ENCODE peak calls at places on chromosomes 16 and 17, in ten cellular contexts. One of them, this sample, is unnamed.

GRCh38 chr16:31010943-31011342 is 505 bp upstream of the STX1B start:
- ATAC-seq in right lobe of liver: no peak
- ATAC-seq in right cardiac atrium: no peak
- ATAC-seq in activated naive CD8-positive, alpha-beta T cell treated with anti-CD3 and anti-CD28 coated beads, Interleukin-2, amount 10 ng/mL, durations not matched to agents 7 days and 5 days: peak; percentile 16
- ATAC-seq in left lobe of liver: no peak
- ATAC-seq in stimulated activated naive CD8-positive, alpha-beta T cell treated with anti-CD3 and anti-CD28 coated beads, Interleukin-15, Interleukin-2, amounts not matched to agents 100 U/mL and 50 U/mL, for 24 hours: no peak
- ATAC-seq in memory B cell: no peak
- ATAC-seq in gastroesophageal sphincter: no peak
- ATAC-seq in WTC11: no peak
- ATAC-seq in CD4-positive, CD25-positive, alpha-beta regulatory T cell: no peak
- ATAC-seq in this sample: no peak

GRCh38 chr17:3905017-3905486 is 11.2 kb downstream of the P2RX1 start:
- ATAC-seq in right lobe of liver: no peak
- ATAC-seq in right cardiac atrium: no peak
- ATAC-seq in activated naive CD8-positive, alpha-beta T cell treated with anti-CD3 and anti-CD28 coated beads, Interleukin-2, amount 10 ng/mL, durations not matched to agents 7 days and 5 days: no peak
- ATAC-seq in left lobe of liver: no peak
- ATAC-seq in stimulated activated naive CD8-positive, alpha-beta T cell treated with anti-CD3 and anti-CD28 coated beads, Interleukin-15, Interleukin-2, amounts not matched to agents 100 U/mL and 50 U/mL, for 24 hours: no peak
- ATAC-seq in memory B cell: peak; percentile 66
- ATAC-seq in gastroesophageal sphincter: no peak
- ATAC-seq in WTC11: no peak
- ATAC-seq in CD4-positive, CD25-positive, alpha-beta regulatory T cell: peak; percentile 33
- ATAC-seq in this sample: no peak

GRCh38 chr16:49181812-49182211 is 99.8 kb downstream of the CBLN1 start:
- ATAC-seq in right lobe of liver: no peak
- ATAC-seq in right cardiac atrium: no peak
- ATAC-seq in activated naive CD8-positive, alpha-beta T cell treated with anti-CD3 and anti-CD28 coated beads, Interleukin-2, amount 10 ng/mL, durations not matched to agents 7 days and 5 days: no peak
- ATAC-seq in left lobe of liver: no peak
- ATAC-seq in stimulated activated naive CD8-positive, alpha-beta T cell treated with anti-CD3 and anti-CD28 coated beads, Interleukin-15, Interleukin-2, amounts not matched to agents 100 U/mL and 50 U/mL, for 24 hours: no peak
- ATAC-seq in memory B cell: no peak
- ATAC-seq in gastroesophageal sphincter: no peak
- ATAC-seq in WTC11: no peak
- ATAC-seq in CD4-positive, CD25-positive, alpha-beta regulatory T cell: no peak
- ATAC-seq in this sample: no peak

GRCh38 chr17:18955009-18955408 is 3.0 kb downstream of the SLC5A10 start:
- ATAC-seq in right lobe of liver: no peak
- ATAC-seq in right cardiac atrium: no peak
- ATAC-seq in activated naive CD8-positive, alpha-beta T cell treated with anti-CD3 and anti-CD28 coated beads, Interleukin-2, amount 10 ng/mL, durations not matched to agents 7 days and 5 days: peak; percentile 10
- ATAC-seq in left lobe of liver: no peak
- ATAC-seq in stimulated activated naive CD8-positive, alpha-beta T cell treated with anti-CD3 and anti-CD28 coated beads, Interleukin-15, Interleukin-2, amounts not matched to agents 100 U/mL and 50 U/mL, for 24 hours: no peak
- ATAC-seq in memory B cell: no peak
- ATAC-seq in gastroesophageal sphincter: no peak
- ATAC-seq in WTC11: no peak
- ATAC-seq in CD4-positive, CD25-positive, alpha-beta regulatory T cell: no peak
- ATAC-seq in this sample: no peak

GRCh38 chr17:43601280-43602050 is 55.3 kb upstream of the ETV4 start:
- ATAC-seq in right lobe of liver: no peak
- ATAC-seq in right cardiac atrium: peak; percentile 69
- ATAC-seq in activated naive CD8-positive, alpha-beta T cell treated with anti-CD3 and anti-CD28 coated beads, Interleukin-2, amount 10 ng/mL, durations not matched to agents 7 days and 5 days: no peak
- ATAC-seq in left lobe of liver: no peak
- ATAC-seq in stimulated activated naive CD8-positive, alpha-beta T cell treated with anti-CD3 and anti-CD28 coated beads, Interleukin-15, Interleukin-2, amounts not matched to agents 100 U/mL and 50 U/mL, for 24 hours: no peak
- ATAC-seq in memory B cell: no peak
- ATAC-seq in gastroesophageal sphincter: peak; percentile 68
- ATAC-seq in WTC11: no peak
- ATAC-seq in CD4-positive, CD25-positive, alpha-beta regulatory T cell: no peak
- ATAC-seq in this sample: no peak

GRCh38 chr17:76843703-76844484 is 24.3 kb upstream of the MGAT5B start:
- ATAC-seq in right lobe of liver: no peak
- ATAC-seq in right cardiac atrium: no peak
- ATAC-seq in activated naive CD8-positive, alpha-beta T cell treated with anti-CD3 and anti-CD28 coated beads, Interleukin-2, amount 10 ng/mL, durations not matched to agents 7 days and 5 days: no peak
- ATAC-seq in left lobe of liver: no peak
- ATAC-seq in stimulated activated naive CD8-positive, alpha-beta T cell treated with anti-CD3 and anti-CD28 coated beads, Interleukin-15, Interleukin-2, amounts not matched to agents 100 U/mL and 50 U/mL, for 24 hours: no peak
- ATAC-seq in memory B cell: no peak
- ATAC-seq in gastroesophageal sphincter: no peak
- ATAC-seq in WTC11: no peak
- ATAC-seq in CD4-positive, CD25-positive, alpha-beta regulatory T cell: no peak
- ATAC-seq in this sample: no peak

GRCh38 chr17:7403902-7404736 is at the start of gene TMEM256:
- ATAC-seq in right lobe of liver: peak; percentile 86
- ATAC-seq in right cardiac atrium: peak; percentile 95
- ATAC-seq in activated naive CD8-positive, alpha-beta T cell treated with anti-CD3 and anti-CD28 coated beads, Interleukin-2, amount 10 ng/mL, durations not matched to agents 7 days and 5 days: peak; percentile 95
- ATAC-seq in left lobe of liver: peak; percentile 85
- ATAC-seq in stimulated activated naive CD8-positive, alpha-beta T cell treated with anti-CD3 and anti-CD28 coated beads, Interleukin-15, Interleukin-2, amounts not matched to agents 100 U/mL and 50 U/mL, for 24 hours: peak; percentile 95
- ATAC-seq in memory B cell: peak; percentile 92
- ATAC-seq in gastroesophageal sphincter: peak; percentile 94
- ATAC-seq in WTC11: peak; percentile 87
- ATAC-seq in CD4-positive, CD25-positive, alpha-beta regulatory T cell: peak; percentile 91
- ATAC-seq in this sample: peak; percentile 94

GRCh38 chr16:89085755-89086154 is 7.9 kb upstream of the ACSF3 start:
- ATAC-seq in right lobe of liver: no peak
- ATAC-seq in right cardiac atrium: no peak
- ATAC-seq in activated naive CD8-positive, alpha-beta T cell treated with anti-CD3 and anti-CD28 coated beads, Interleukin-2, amount 10 ng/mL, durations not matched to agents 7 days and 5 days: no peak
- ATAC-seq in left lobe of liver: no peak
- ATAC-seq in stimulated activated naive CD8-positive, alpha-beta T cell treated with anti-CD3 and anti-CD28 coated beads, Interleukin-15, Interleukin-2, amounts not matched to agents 100 U/mL and 50 U/mL, for 24 hours: no peak
- ATAC-seq in memory B cell: no peak
- ATAC-seq in gastroesophageal sphincter: no peak
- ATAC-seq in WTC11: no peak
- ATAC-seq in CD4-positive, CD25-positive, alpha-beta regulatory T cell: no peak
- ATAC-seq in this sample: no peak

GRCh38 chr17:42985225-42985624 is 4.9 kb downstream of the RUNDC1 start:
- ATAC-seq in right lobe of liver: peak; percentile 15
- ATAC-seq in right cardiac atrium: no peak
- ATAC-seq in activated naive CD8-positive, alpha-beta T cell treated with anti-CD3 and anti-CD28 coated beads, Interleukin-2, amount 10 ng/mL, durations not matched to agents 7 days and 5 days: no peak
- ATAC-seq in left lobe of liver: no peak
- ATAC-seq in stimulated activated naive CD8-positive, alpha-beta T cell treated with anti-CD3 and anti-CD28 coated beads, Interleukin-15, Interleukin-2, amounts not matched to agents 100 U/mL and 50 U/mL, for 24 hours: no peak
- ATAC-seq in memory B cell: peak; percentile 70
- ATAC-seq in gastroesophageal sphincter: no peak
- ATAC-seq in WTC11: no peak
- ATAC-seq in CD4-positive, CD25-positive, alpha-beta regulatory T cell: no peak
- ATAC-seq in this sample: no peak

GRCh38 chr16:2857451-2858244 is at the start of gene PRSS22:
- ATAC-seq in right lobe of liver: peak; percentile 20
- ATAC-seq in right cardiac atrium: no peak
- ATAC-seq in activated naive CD8-positive, alpha-beta T cell treated with anti-CD3 and anti-CD28 coated beads, Interleukin-2, amount 10 ng/mL, durations not matched to agents 7 days and 5 days: peak; percentile 11
- ATAC-seq in left lobe of liver: peak; percentile 40
- ATAC-seq in stimulated activated naive CD8-positive, alpha-beta T cell treated with anti-CD3 and anti-CD28 coated beads, Interleukin-15, Interleukin-2, amounts not matched to agents 100 U/mL and 50 U/mL, for 24 hours: no peak
- ATAC-seq in memory B cell: no peak
- ATAC-seq in gastroesophageal sphincter: no peak
- ATAC-seq in WTC11: peak; percentile 41
- ATAC-seq in CD4-positive, CD25-positive, alpha-beta regulatory T cell: peak; percentile 54
- ATAC-seq in this sample: peak; percentile 50

GRCh38 chr17:1374426-1375177 is 25.4 kb downstream of the YWHAE start:
- ATAC-seq in right lobe of liver: peak; percentile 36
- ATAC-seq in right cardiac atrium: no peak
- ATAC-seq in activated naive CD8-positive, alpha-beta T cell treated with anti-CD3 and anti-CD28 coated beads, Interleukin-2, amount 10 ng/mL, durations not matched to agents 7 days and 5 days: no peak
- ATAC-seq in left lobe of liver: peak; percentile 30
- ATAC-seq in stimulated activated naive CD8-positive, alpha-beta T cell treated with anti-CD3 and anti-CD28 coated beads, Interleukin-15, Interleukin-2, amounts not matched to agents 100 U/mL and 50 U/mL, for 24 hours: peak; percentile 47
- ATAC-seq in memory B cell: peak; percentile 70
- ATAC-seq in gastroesophageal sphincter: no peak
- ATAC-seq in WTC11: no peak
- ATAC-seq in CD4-positive, CD25-positive, alpha-beta regulatory T cell: peak; percentile 64
- ATAC-seq in this sample: peak; percentile 79

GRCh38 chr17:16954541-16954940 is 17.4 kb downstream of the TNFRSF13B start:
- ATAC-seq in right lobe of liver: no peak
- ATAC-seq in right cardiac atrium: no peak
- ATAC-seq in activated naive CD8-positive, alpha-beta T cell treated with anti-CD3 and anti-CD28 coated beads, Interleukin-2, amount 10 ng/mL, durations not matched to agents 7 days and 5 days: no peak
- ATAC-seq in left lobe of liver: no peak
- ATAC-seq in stimulated activated naive CD8-positive, alpha-beta T cell treated with anti-CD3 and anti-CD28 coated beads, Interleukin-15, Interleukin-2, amounts not matched to agents 100 U/mL and 50 U/mL, for 24 hours: no peak
- ATAC-seq in memory B cell: peak; percentile 29
- ATAC-seq in gastroesophageal sphincter: no peak
- ATAC-seq in WTC11: no peak
- ATAC-seq in CD4-positive, CD25-positive, alpha-beta regulatory T cell: no peak
- ATAC-seq in this sample: no peak

GRCh38 chr17:3730881-3731429 is 7.3 kb downstream of the HASPIN start:
- ATAC-seq in right lobe of liver: no peak
- ATAC-seq in right cardiac atrium: no peak
- ATAC-seq in activated naive CD8-positive, alpha-beta T cell treated with anti-CD3 and anti-CD28 coated beads, Interleukin-2, amount 10 ng/mL, durations not matched to agents 7 days and 5 days: no peak
- ATAC-seq in left lobe of liver: no peak
- ATAC-seq in stimulated activated naive CD8-positive, alpha-beta T cell treated with anti-CD3 and anti-CD28 coated beads, Interleukin-15, Interleukin-2, amounts not matched to agents 100 U/mL and 50 U/mL, for 24 hours: no peak
- ATAC-seq in memory B cell: no peak
- ATAC-seq in gastroesophageal sphincter: no peak
- ATAC-seq in WTC11: peak; percentile 23
- ATAC-seq in CD4-positive, CD25-positive, alpha-beta regulatory T cell: no peak
- ATAC-seq in this sample: no peak

GRCh38 chr17:71335212-71335611 is 785.6 kb upstream of the SOX9 start:
- ATAC-seq in right lobe of liver: no peak
- ATAC-seq in right cardiac atrium: no peak
- ATAC-seq in activated naive CD8-positive, alpha-beta T cell treated with anti-CD3 and anti-CD28 coated beads, Interleukin-2, amount 10 ng/mL, durations not matched to agents 7 days and 5 days: no peak
- ATAC-seq in left lobe of liver: no peak
- ATAC-seq in stimulated activated naive CD8-positive, alpha-beta T cell treated with anti-CD3 and anti-CD28 coated beads, Interleukin-15, Interleukin-2, amounts not matched to agents 100 U/mL and 50 U/mL, for 24 hours: no peak
- ATAC-seq in memory B cell: no peak
- ATAC-seq in gastroesophageal sphincter: no peak
- ATAC-seq in WTC11: no peak
- ATAC-seq in CD4-positive, CD25-positive, alpha-beta regulatory T cell: no peak
- ATAC-seq in this sample: no peak

GRCh38 chr16:4936181-4936990 is 562 bp downstream of the PPL start:
- ATAC-seq in right lobe of liver: peak; percentile 47
- ATAC-seq in right cardiac atrium: peak; percentile 30
- ATAC-seq in activated naive CD8-positive, alpha-beta T cell treated with anti-CD3 and anti-CD28 coated beads, Interleukin-2, amount 10 ng/mL, durations not matched to agents 7 days and 5 days: peak; percentile 38
- ATAC-seq in left lobe of liver: peak; percentile 57
- ATAC-seq in stimulated activated naive CD8-positive, alpha-beta T cell treated with anti-CD3 and anti-CD28 coated beads, Interleukin-15, Interleukin-2, amounts not matched to agents 100 U/mL and 50 U/mL, for 24 hours: no peak
- ATAC-seq in memory B cell: peak; percentile 37
- ATAC-seq in gastroesophageal sphincter: peak; percentile 26
- ATAC-seq in WTC11: peak; percentile 13
- ATAC-seq in CD4-positive, CD25-positive, alpha-beta regulatory T cell: no peak
- ATAC-seq in this sample: peak; percentile 9

GRCh38 chr17:29909604-29910003 is 20.4 kb downstream of the SSH2 start:
- ATAC-seq in right lobe of liver: no peak
- ATAC-seq in right cardiac atrium: no peak
- ATAC-seq in activated naive CD8-positive, alpha-beta T cell treated with anti-CD3 and anti-CD28 coated beads, Interleukin-2, amount 10 ng/mL, durations not matched to agents 7 days and 5 days: no peak
- ATAC-seq in left lobe of liver: no peak
- ATAC-seq in stimulated activated naive CD8-positive, alpha-beta T cell treated with anti-CD3 and anti-CD28 coated beads, Interleukin-15, Interleukin-2, amounts not matched to agents 100 U/mL and 50 U/mL, for 24 hours: peak; percentile 90
- ATAC-seq in memory B cell: no peak
- ATAC-seq in gastroesophageal sphincter: no peak
- ATAC-seq in WTC11: no peak
- ATAC-seq in CD4-positive, CD25-positive, alpha-beta regulatory T cell: peak; percentile 80
- ATAC-seq in this sample: peak; percentile 86

GRCh38 chr17:68592667-68593330 is 8.4 kb downstream of the FAM20A start:
- ATAC-seq in right lobe of liver: no peak
- ATAC-seq in right cardiac atrium: no peak
- ATAC-seq in activated naive CD8-positive, alpha-beta T cell treated with anti-CD3 and anti-CD28 coated beads, Interleukin-2, amount 10 ng/mL, durations not matched to agents 7 days and 5 days: no peak
- ATAC-seq in left lobe of liver: peak; percentile 8
- ATAC-seq in stimulated activated naive CD8-positive, alpha-beta T cell treated with anti-CD3 and anti-CD28 coated beads, Interleukin-15, Interleukin-2, amounts not matched to agents 100 U/mL and 50 U/mL, for 24 hours: no peak
- ATAC-seq in memory B cell: no peak
- ATAC-seq in gastroesophageal sphincter: no peak
- ATAC-seq in WTC11: no peak
- ATAC-seq in CD4-positive, CD25-positive, alpha-beta regulatory T cell: no peak
- ATAC-seq in this sample: no peak

GRCh38 chr17:14545156-14545906 is 244.4 kb downstream of the HS3ST3B1 start:
- ATAC-seq in right lobe of liver: no peak
- ATAC-seq in right cardiac atrium: no peak
- ATAC-seq in activated naive CD8-positive, alpha-beta T cell treated with anti-CD3 and anti-CD28 coated beads, Interleukin-2, amount 10 ng/mL, durations not matched to agents 7 days and 5 days: peak; percentile 56
- ATAC-seq in left lobe of liver: no peak
- ATAC-seq in stimulated activated naive CD8-positive, alpha-beta T cell treated with anti-CD3 and anti-CD28 coated beads, Interleukin-15, Interleukin-2, amounts not matched to agents 100 U/mL and 50 U/mL, for 24 hours: no peak
- ATAC-seq in memory B cell: no peak
- ATAC-seq in gastroesophageal sphincter: no peak
- ATAC-seq in WTC11: no peak
- ATAC-seq in CD4-positive, CD25-positive, alpha-beta regulatory T cell: no peak
- ATAC-seq in this sample: no peak

GRCh38 chr16:8848231-8848938 is 20.4 kb downstream of the CARHSP1 start:
- ATAC-seq in right lobe of liver: no peak
- ATAC-seq in right cardiac atrium: no peak
- ATAC-seq in activated naive CD8-positive, alpha-beta T cell treated with anti-CD3 and anti-CD28 coated beads, Interleukin-2, amount 10 ng/mL, durations not matched to agents 7 days and 5 days: no peak
- ATAC-seq in left lobe of liver: no peak
- ATAC-seq in stimulated activated naive CD8-positive, alpha-beta T cell treated with anti-CD3 and anti-CD28 coated beads, Interleukin-15, Interleukin-2, amounts not matched to agents 100 U/mL and 50 U/mL, for 24 hours: no peak
- ATAC-seq in memory B cell: no peak
- ATAC-seq in gastroesophageal sphincter: no peak
- ATAC-seq in WTC11: no peak
- ATAC-seq in CD4-positive, CD25-positive, alpha-beta regulatory T cell: no peak
- ATAC-seq in this sample: no peak

GRCh38 chr16:53913082-53913870 is 209.3 kb downstream of the FTO start:
- ATAC-seq in right lobe of liver: peak; percentile 81
- ATAC-seq in right cardiac atrium: peak; percentile 43
- ATAC-seq in activated naive CD8-positive, alpha-beta T cell treated with anti-CD3 and anti-CD28 coated beads, Interleukin-2, amount 10 ng/mL, durations not matched to agents 7 days and 5 days: peak; percentile 17
- ATAC-seq in left lobe of liver: peak; percentile 23
- ATAC-seq in stimulated activated naive CD8-positive, alpha-beta T cell treated with anti-CD3 and anti-CD28 coated beads, Interleukin-15, Interleukin-2, amounts not matched to agents 100 U/mL and 50 U/mL, for 24 hours: peak; percentile 21
- ATAC-seq in memory B cell: no peak
- ATAC-seq in gastroesophageal sphincter: peak; percentile 53
- ATAC-seq in WTC11: no peak
- ATAC-seq in CD4-positive, CD25-positive, alpha-beta regulatory T cell: no peak
- ATAC-seq in this sample: no peak

GRCh38 chr17:2101448-2102257 is 46.8 kb downstream of the HIC1 start:
- ATAC-seq in right lobe of liver: peak; percentile 18
- ATAC-seq in right cardiac atrium: no peak
- ATAC-seq in activated naive CD8-positive, alpha-beta T cell treated with anti-CD3 and anti-CD28 coated beads, Interleukin-2, amount 10 ng/mL, durations not matched to agents 7 days and 5 days: peak; percentile 86
- ATAC-seq in left lobe of liver: no peak
- ATAC-seq in stimulated activated naive CD8-positive, alpha-beta T cell treated with anti-CD3 and anti-CD28 coated beads, Interleukin-15, Interleukin-2, amounts not matched to agents 100 U/mL and 50 U/mL, for 24 hours: no peak
- ATAC-seq in memory B cell: peak; percentile 65
- ATAC-seq in gastroesophageal sphincter: no peak
- ATAC-seq in WTC11: no peak
- ATAC-seq in CD4-positive, CD25-positive, alpha-beta regulatory T cell: peak; percentile 53
- ATAC-seq in this sample: peak; percentile 59

GRCh38 chr16:57115148-57115503 is 22.7 kb downstream of the CPNE2 start:
- ATAC-seq in right lobe of liver: no peak
- ATAC-seq in right cardiac atrium: no peak
- ATAC-seq in activated naive CD8-positive, alpha-beta T cell treated with anti-CD3 and anti-CD28 coated beads, Interleukin-2, amount 10 ng/mL, durations not matched to agents 7 days and 5 days: no peak
- ATAC-seq in left lobe of liver: no peak
- ATAC-seq in stimulated activated naive CD8-positive, alpha-beta T cell treated with anti-CD3 and anti-CD28 coated beads, Interleukin-15, Interleukin-2, amounts not matched to agents 100 U/mL and 50 U/mL, for 24 hours: no peak
- ATAC-seq in memory B cell: no peak
- ATAC-seq in gastroesophageal sphincter: no peak
- ATAC-seq in WTC11: peak; percentile 31
- ATAC-seq in CD4-positive, CD25-positive, alpha-beta regulatory T cell: no peak
- ATAC-seq in this sample: no peak

GRCh38 chr16:23843143-23843542 is 7.4 kb downstream of the PRKCB start:
- ATAC-seq in right lobe of liver: no peak
- ATAC-seq in right cardiac atrium: no peak
- ATAC-seq in activated naive CD8-positive, alpha-beta T cell treated with anti-CD3 and anti-CD28 coated beads, Interleukin-2, amount 10 ng/mL, durations not matched to agents 7 days and 5 days: no peak
- ATAC-seq in left lobe of liver: no peak
- ATAC-seq in stimulated activated naive CD8-positive, alpha-beta T cell treated with anti-CD3 and anti-CD28 coated beads, Interleukin-15, Interleukin-2, amounts not matched to agents 100 U/mL and 50 U/mL, for 24 hours: no peak
- ATAC-seq in memory B cell: peak; percentile 82
- ATAC-seq in gastroesophageal sphincter: no peak
- ATAC-seq in WTC11: no peak
- ATAC-seq in CD4-positive, CD25-positive, alpha-beta regulatory T cell: no peak
- ATAC-seq in this sample: no peak

GRCh38 chr16:66357523-66357928 is 9.0 kb upstream of the CDH5 start:
- ATAC-seq in right lobe of liver: peak; percentile 61
- ATAC-seq in right cardiac atrium: peak; percentile 34
- ATAC-seq in activated naive CD8-positive, alpha-beta T cell treated with anti-CD3 and anti-CD28 coated beads, Interleukin-2, amount 10 ng/mL, durations not matched to agents 7 days and 5 days: no peak
- ATAC-seq in left lobe of liver: peak; percentile 77
- ATAC-seq in stimulated activated naive CD8-positive, alpha-beta T cell treated with anti-CD3 and anti-CD28 coated beads, Interleukin-15, Interleukin-2, amounts not matched to agents 100 U/mL and 50 U/mL, for 24 hours: no peak
- ATAC-seq in memory B cell: no peak
- ATAC-seq in gastroesophageal sphincter: peak; percentile 54
- ATAC-seq in WTC11: peak; percentile 74
- ATAC-seq in CD4-positive, CD25-positive, alpha-beta regulatory T cell: no peak
- ATAC-seq in this sample: peak; percentile 31